ENCODE peak calls at places on chromosomes 12 and 14, in seven cellular contexts. N is nephron progenitor cell, R is GM13976, Z is heart right ventricle, Y is progenitor cell of endocrine pancreas, C is fibroblast of pulmonary artery, Q is pancreas. I is an unnamed sample.

GRCh38 chr12:108304633-108305032 is 34.5 kb downstream of the CMKLR1 start:
- DNase-seq in C (no peak), R (no peak), N (no peak), Y (peak; percentile 19), Z (no peak), Q (peak; percentile 20), I (no peak)

GRCh38 chr12:105194947-105195346 is 41.0 kb downstream of the APPL2 start:
- DNase-seq in N (no peak), R (no peak), C (no peak), Z (no peak), Y (no peak), Q (no peak), I (no peak)

GRCh38 chr12:7498832-7499231 is 4.7 kb downstream of the CD163 start:
- DNase-seq in N (no peak), Z (no peak), Y (no peak), Q (no peak), C (peak; percentile 37), R (no peak), I (peak; percentile 50)

GRCh38 chr14:100972134-100972905 is 68.8 kb upstream of the RTL1 start:
- DNase-seq in Y (no peak), N (no peak), Z (no peak), C (no peak), R (no peak), Q (no peak), I (no peak)

GRCh38 chr12:586318-587071 is 76.8 kb downstream of the NINJ2 start:
- DNase-seq in N (no peak), Q (no peak), Y (no peak), R (no peak), Z (no peak), C (no peak), I (no peak)

GRCh38 chr14:55212611-55213010 is 21.2 kb upstream of the DLGAP5 start:
- DNase-seq in N (no peak), R (no peak), Q (no peak), C (no peak), Y (no peak), Z (no peak), I (no peak)

GRCh38 chr12:27965966-27966365 is 6.6 kb downstream of the PTHLH start:
- DNase-seq in Q (no peak), Y (no peak), Z (no peak), R (no peak), N (no peak), C (no peak), I (no peak)

GRCh38 chr14:75554482-75554881 is 23.9 kb upstream of the FLVCR2 start:
- DNase-seq in Y (no peak), C (no peak), N (no peak), Q (no peak), R (no peak), Z (no peak), I (no peak)

GRCh38 chr12:88998421-88998820 is 353.9 kb downstream of the DUSP6 start:
- DNase-seq in Y (no peak), C (peak; percentile 53), N (no peak), Q (no peak), R (no peak), Z (no peak), I (no peak)

GRCh38 chr14:89823732-89824131 is 130.8 kb downstream of the EFCAB11 start:
- DNase-seq in Q (no peak), Y (no peak), C (no peak), N (no peak), Z (no peak), R (no peak), I (no peak)

GRCh38 chr12:85835810-85836715 is at the start of gene RASSF9:
- DNase-seq in Q (peak; percentile 65), C (peak; percentile 97), R (no peak), Z (peak; percentile 60), N (no peak), Y (no peak), I (peak; percentile 60)

GRCh38 chr14:95515523-95516517 is 630 bp downstream of the SYNE3 start:
- DNase-seq in Y (peak; percentile 55), C (peak; percentile 39), Q (peak; percentile 49), Z (peak; percentile 77), N (peak; percentile 73), R (peak; percentile 95), I (no peak)

GRCh38 chr12:104058796-104059195 is 5.5 kb upstream of the HCFC2 start:
- DNase-seq in C (no peak), Q (no peak), R (no peak), Y (no peak), Z (no peak), N (no peak), I (no peak)

GRCh38 chr14:72023128-72024042 is 91.2 kb downstream of the RGS6 start:
- DNase-seq in Z (no peak), R (no peak), Q (no peak), Y (no peak), C (no peak), N (no peak), I (no peak)

GRCh38 chr12:69653703-69654102 is 43.0 kb upstream of the LRRC10 start:
- DNase-seq in C (peak; percentile 46), Y (no peak), Q (no peak), R (no peak), Z (no peak), N (no peak), I (no peak)

DNA sequence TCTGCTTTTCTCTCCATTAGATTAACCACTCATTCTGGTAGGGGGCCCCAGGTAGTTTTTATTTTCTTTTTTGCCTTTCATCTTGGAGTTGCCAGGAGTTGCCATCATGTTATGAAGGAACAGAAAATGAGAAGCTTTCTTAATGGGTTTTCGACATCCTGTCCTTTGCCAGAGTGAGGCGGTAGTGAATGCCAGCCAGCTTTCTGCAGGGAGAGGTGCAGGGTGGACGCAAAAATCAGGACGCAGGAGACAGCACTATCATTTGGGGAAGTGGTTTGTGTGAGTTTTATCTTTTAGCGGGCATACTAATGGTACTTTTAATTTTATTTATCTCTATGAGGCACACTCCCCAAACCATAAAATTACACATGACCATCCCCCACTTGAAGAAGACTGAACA is 1.7 kb downstream of the RASSF8 start:
- DNase-seq in R (no peak), C (peak; percentile 60), N (peak; percentile 10), Q (no peak), Y (no peak), Z (peak; percentile 43), I (no peak)
- TF ChIP-seq CTCF in R (no peak), C (peak; percentile 41), N (no peak), Q (no peak), Y (peak; percentile 8), Z (no peak), I (peak; percentile 24)

DNA sequence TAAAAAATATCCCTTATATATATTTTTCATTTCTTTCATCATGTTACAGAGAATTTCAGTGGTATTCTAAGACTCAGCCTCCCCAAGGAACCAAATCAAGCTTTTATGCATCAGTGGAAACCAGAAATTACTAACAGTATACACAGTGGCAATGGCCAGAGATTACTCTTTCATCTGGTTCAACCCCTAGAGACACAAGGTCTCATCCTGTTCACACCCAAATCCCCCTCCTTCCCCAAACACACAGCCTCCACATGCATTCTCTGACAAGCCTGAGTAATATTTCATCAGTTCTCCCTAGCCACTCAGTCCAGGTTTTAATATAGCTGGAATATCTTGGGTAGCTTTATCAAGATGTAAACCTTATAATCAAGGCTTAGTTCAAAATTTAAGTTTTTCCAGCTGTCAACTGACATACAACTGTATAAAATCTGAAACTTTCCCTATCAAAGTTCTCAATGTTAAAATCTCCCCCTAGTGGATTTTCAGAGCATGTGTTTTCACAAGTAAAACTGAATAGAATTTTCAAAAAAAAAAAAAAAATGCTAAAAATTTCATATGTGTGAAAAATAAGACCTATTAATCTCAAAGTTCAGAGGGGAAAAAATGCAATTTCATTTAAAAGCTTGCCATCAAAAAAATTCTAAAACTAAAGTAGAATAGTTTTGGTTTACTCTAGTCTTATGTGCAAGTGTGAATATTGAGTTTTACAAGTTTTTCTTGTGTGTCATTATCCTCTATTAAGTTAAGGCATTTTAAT is 10.5 kb upstream of the SSTR1 start:
- DNase-seq in R (no peak), Q (no peak), Z (no peak), N (no peak), Y (no peak), C (peak; percentile 29), I (peak; percentile 75)
- TF ChIP-seq CTCF in R (no peak), Q (peak; percentile 61), Z (peak; percentile 57), N (peak; percentile 67), Y (peak; percentile 78), C (peak; percentile 58), I (peak; percentile 52)

GRCh38 chr12:92191061-92191460 is 45.4 kb upstream of the BTG1 start:
- DNase-seq in Q (no peak), Y (no peak), N (no peak), C (peak; percentile 39), R (no peak), Z (no peak), I (no peak)

GRCh38 chr12:92193846-92194245 is 48.2 kb upstream of the BTG1 start:
- DNase-seq in C (no peak), Y (no peak), Q (no peak), R (no peak), N (no peak), Z (no peak), I (no peak)

GRCh38 chr12:92194566-92194965 is 48.9 kb upstream of the BTG1 start:
- DNase-seq in Y (no peak), R (no peak), C (no peak), Z (no peak), N (no peak), Q (no peak), I (no peak)

GRCh38 chr12:92193063-92193462 is 47.4 kb upstream of the BTG1 start:
- DNase-seq in Y (no peak), Q (no peak), Z (no peak), R (no peak), C (no peak), N (no peak), I (no peak)

DNA sequence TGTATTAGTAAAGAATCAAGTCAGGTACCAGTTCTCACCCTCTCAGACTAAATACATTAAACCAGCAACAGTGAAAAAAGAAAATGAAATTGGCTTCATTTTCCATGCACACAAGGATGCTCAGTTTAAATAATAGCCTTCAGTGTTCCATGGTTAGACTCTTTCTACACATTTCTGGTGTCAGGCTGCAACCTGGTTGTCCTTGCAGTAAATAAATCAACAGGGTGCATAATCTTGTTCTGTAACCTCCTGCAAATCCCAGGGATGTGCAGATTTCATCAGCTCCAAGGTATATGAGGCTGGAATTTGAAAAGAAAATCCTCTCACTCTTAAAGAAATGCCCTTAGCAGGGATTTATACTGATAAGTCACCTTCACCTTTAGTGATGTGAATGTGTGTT is 46.7 kb upstream of the BTG1 start:
- DNase-seq in Y (no peak), Z (no peak), C (no peak), Q (no peak), N (no peak), R (no peak), I (no peak)
- TF ChIP-seq CTCF in Y (no peak), Z (no peak), C (no peak), Q (no peak), N (no peak), R (no peak), I (no peak)

GRCh38 chr12:10364839-10365681 is 24.8 kb downstream of the KLRK1 start:
- DNase-seq in N (no peak), Y (no peak), R (peak; percentile 58), Z (peak; percentile 76), C (peak; percentile 86), Q (peak; percentile 62), I (no peak)

GRCh38 chr12:10363665-10363921 is 26.2 kb downstream of the KLRK1 start:
- DNase-seq in N (no peak), Q (no peak), Z (no peak), C (no peak), R (no peak), Y (no peak), I (no peak)

GRCh38 chr12:10366875-10367274 is 23.0 kb downstream of the KLRK1 start:
- DNase-seq in N (no peak), Q (no peak), Y (no peak), C (peak; percentile 55), R (no peak), Z (no peak), I (no peak)

GRCh38 chr12:10363922-10364838 is 25.7 kb downstream of the KLRK1 start:
- DNase-seq in Y (no peak), Z (no peak), N (no peak), Q (no peak), R (peak; percentile 63), C (peak; percentile 55), I (no peak)

GRCh38 chr12:10365716-10366433 is 24.0 kb downstream of the KLRK1 start:
- DNase-seq in N (no peak), Z (no peak), Q (no peak), R (no peak), C (peak; percentile 55), Y (no peak), I (no peak)
- TF ChIP-seq CTCF in N (no peak), Z (no peak), Q (no peak), R (no peak), C (peak; percentile 40), Y (peak; percentile 47), I (no peak)

I was measured in AG09319.